ENCODE peak calls at places on chromosomes 13 and 19, in seven cellular contexts. One of them, this sample, is unnamed.

GRCh38 chr13:30995331-30995730 is 62.9 kb downstream of the TEX26 start:
- DNase-seq in LoVo: no peak
- DNase-seq in stimulated activated CD4-positive, alpha-beta T cell treated with anti-CD3 and anti-CD28 coated beads, Interleukin-2, amount 100 ng/mL, for 48 hours: no peak
- DNase-seq in tibial nerve: no peak
- DNase-seq in fibroblast of mammary gland: no peak
- DNase-seq in activated CD4-positive, alpha-beta T cell treated with anti-CD3 and anti-CD28 coated beads, Interleukin-2, amount 50 U/mL, for 1 hour: no peak
- DNase-seq in nucleus accumbens: no peak
- DNase-seq in this sample: no peak

GRCh38 chr13:100892981-100893380 is 218.4 kb upstream of the TMTC4 start:
- DNase-seq in stimulated activated CD4-positive, alpha-beta T cell treated with anti-CD3 and anti-CD28 coated beads, Interleukin-2, amount 100 ng/mL, for 48 hours: no peak
- DNase-seq in fibroblast of mammary gland: no peak
- DNase-seq in tibial nerve: no peak
- DNase-seq in LoVo: no peak
- DNase-seq in nucleus accumbens: no peak
- DNase-seq in activated CD4-positive, alpha-beta T cell treated with anti-CD3 and anti-CD28 coated beads, Interleukin-2, amount 50 U/mL, for 1 hour: no peak
- DNase-seq in this sample: peak; percentile 16

GRCh38 chr19:10120538-10121198 is 969 bp upstream of the EIF3G start:
- DNase-seq in nucleus accumbens: no peak
- DNase-seq in stimulated activated CD4-positive, alpha-beta T cell treated with anti-CD3 and anti-CD28 coated beads, Interleukin-2, amount 100 ng/mL, for 48 hours: no peak
- DNase-seq in fibroblast of mammary gland: peak; percentile 97
- DNase-seq in tibial nerve: no peak
- DNase-seq in LoVo: no peak
- DNase-seq in activated CD4-positive, alpha-beta T cell treated with anti-CD3 and anti-CD28 coated beads, Interleukin-2, amount 50 U/mL, for 1 hour: no peak
- DNase-seq in this sample: no peak

GRCh38 chr13:111904701-111905608 is 162.0 kb upstream of the SOX1 start:
- DNase-seq in fibroblast of mammary gland: no peak
- DNase-seq in nucleus accumbens: no peak
- DNase-seq in tibial nerve: no peak
- DNase-seq in activated CD4-positive, alpha-beta T cell treated with anti-CD3 and anti-CD28 coated beads, Interleukin-2, amount 50 U/mL, for 1 hour: no peak
- DNase-seq in LoVo: no peak
- DNase-seq in stimulated activated CD4-positive, alpha-beta T cell treated with anti-CD3 and anti-CD28 coated beads, Interleukin-2, amount 100 ng/mL, for 48 hours: no peak
- DNase-seq in this sample: no peak

GRCh38 chr19:7078007-7078406 is 8.5 kb downstream of the ZNF557 start:
- DNase-seq in activated CD4-positive, alpha-beta T cell treated with anti-CD3 and anti-CD28 coated beads, Interleukin-2, amount 50 U/mL, for 1 hour: no peak
- DNase-seq in tibial nerve: no peak
- DNase-seq in stimulated activated CD4-positive, alpha-beta T cell treated with anti-CD3 and anti-CD28 coated beads, Interleukin-2, amount 100 ng/mL, for 48 hours: no peak
- DNase-seq in nucleus accumbens: no peak
- DNase-seq in fibroblast of mammary gland: no peak
- DNase-seq in LoVo: no peak
- DNase-seq in this sample: no peak

GRCh38 chr13:99013951-99014350 is 36.1 kb upstream of the DOCK9 start:
- DNase-seq in LoVo: no peak
- DNase-seq in tibial nerve: no peak
- DNase-seq in activated CD4-positive, alpha-beta T cell treated with anti-CD3 and anti-CD28 coated beads, Interleukin-2, amount 50 U/mL, for 1 hour: no peak
- DNase-seq in stimulated activated CD4-positive, alpha-beta T cell treated with anti-CD3 and anti-CD28 coated beads, Interleukin-2, amount 100 ng/mL, for 48 hours: no peak
- DNase-seq in fibroblast of mammary gland: no peak
- DNase-seq in nucleus accumbens: no peak
- DNase-seq in this sample: no peak

GRCh38 chr19:8308891-8309291 is 733 bp upstream of the CD320 start:
- DNase-seq in tibial nerve: no peak
- DNase-seq in activated CD4-positive, alpha-beta T cell treated with anti-CD3 and anti-CD28 coated beads, Interleukin-2, amount 50 U/mL, for 1 hour: no peak
- DNase-seq in nucleus accumbens: no peak
- DNase-seq in LoVo: no peak
- DNase-seq in stimulated activated CD4-positive, alpha-beta T cell treated with anti-CD3 and anti-CD28 coated beads, Interleukin-2, amount 100 ng/mL, for 48 hours: no peak
- DNase-seq in fibroblast of mammary gland: no peak
- DNase-seq in this sample: no peak

GRCh38 chr19:51788936-51789795 is 5.8 kb upstream of the FPR3 start:
- DNase-seq in activated CD4-positive, alpha-beta T cell treated with anti-CD3 and anti-CD28 coated beads, Interleukin-2, amount 50 U/mL, for 1 hour: no peak
- DNase-seq in tibial nerve: no peak
- DNase-seq in nucleus accumbens: no peak
- DNase-seq in stimulated activated CD4-positive, alpha-beta T cell treated with anti-CD3 and anti-CD28 coated beads, Interleukin-2, amount 100 ng/mL, for 48 hours: no peak
- DNase-seq in fibroblast of mammary gland: peak; percentile 40
- DNase-seq in LoVo: no peak
- DNase-seq in this sample: no peak

GRCh38 chr13:101698400-101698799 is 245.9 kb downstream of the ITGBL1 start:
- DNase-seq in activated CD4-positive, alpha-beta T cell treated with anti-CD3 and anti-CD28 coated beads, Interleukin-2, amount 50 U/mL, for 1 hour: no peak
- DNase-seq in stimulated activated CD4-positive, alpha-beta T cell treated with anti-CD3 and anti-CD28 coated beads, Interleukin-2, amount 100 ng/mL, for 48 hours: no peak
- DNase-seq in tibial nerve: no peak
- DNase-seq in fibroblast of mammary gland: peak; percentile 81
- DNase-seq in nucleus accumbens: no peak
- DNase-seq in LoVo: no peak
- DNase-seq in this sample: no peak

GRCh38 chr13:113839536-113840204 is 24.2 kb downstream of the GAS6 start:
- DNase-seq in stimulated activated CD4-positive, alpha-beta T cell treated with anti-CD3 and anti-CD28 coated beads, Interleukin-2, amount 100 ng/mL, for 48 hours: no peak
- DNase-seq in LoVo: no peak
- DNase-seq in tibial nerve: no peak
- DNase-seq in nucleus accumbens: no peak
- DNase-seq in fibroblast of mammary gland: no peak
- DNase-seq in activated CD4-positive, alpha-beta T cell treated with anti-CD3 and anti-CD28 coated beads, Interleukin-2, amount 50 U/mL, for 1 hour: no peak
- DNase-seq in this sample: no peak

GRCh38 chr19:35142531-35143230 is 374 bp upstream of the FXYD7 start:
- DNase-seq in tibial nerve: no peak
- DNase-seq in activated CD4-positive, alpha-beta T cell treated with anti-CD3 and anti-CD28 coated beads, Interleukin-2, amount 50 U/mL, for 1 hour: peak; percentile 79
- DNase-seq in nucleus accumbens: peak; percentile 33
- DNase-seq in LoVo: no peak
- DNase-seq in stimulated activated CD4-positive, alpha-beta T cell treated with anti-CD3 and anti-CD28 coated beads, Interleukin-2, amount 100 ng/mL, for 48 hours: peak; percentile 66
- DNase-seq in fibroblast of mammary gland: no peak
- DNase-seq in this sample: peak; percentile 52

This sample was measured in hippocampal formation.